ENCODE peak calls at places on chromosomes 12 and 14, in five cellular contexts. Z is CD4-positive, alpha-beta T cell; A is activated naive CD4-positive, alpha-beta T cell; U is GM12892; G is AG09309. S is an unnamed sample.

GRCh38 chr14:59261334-59261733 is 72.9 kb downstream of the DAAM1 start:
- DNase-seq in U (no peak), Z (no peak), G (no peak), A (no peak), S (no peak)

GRCh38 chr12:95994476-95994875 is 1.7 kb downstream of the HAL start:
- DNase-seq in Z (no peak), A (no peak), G (no peak), U (no peak), S (no peak)

GRCh38 chr12:92030618-92031017 is 115.0 kb downstream of the BTG1 start:
- DNase-seq in A (no peak), Z (peak), U (no peak), G (no peak), S (no peak)

GRCh38 chr12:94149781-94150482 is 1.6 kb downstream of the PLXNC1 start:
- DNase-seq in U (peak), Z (no peak), G (no peak), A (no peak), S (no peak)

GRCh38 chr12:105948331-105948730 is 190.4 kb downstream of the NUAK1 start:
- DNase-seq in Z (no peak), A (no peak), U (no peak), G (peak), S (no peak)

GRCh38 chr12:108948369-108948768 is 68.5 kb downstream of the DAO start:
- DNase-seq in Z (no peak), U (no peak), A (no peak), G (no peak), S (no peak)

GRCh38 chr14:105314287-105315185 is at the start of gene PACS2:
- DNase-seq in Z (peak), A (no peak), U (peak), G (peak), S (peak)

GRCh38 chr14:30427401-30427800 is 131.6 kb upstream of the G2E3 start:
- DNase-seq in A (no peak), U (no peak), G (no peak), Z (no peak), S (no peak)

GRCh38 chr12:52533686-52534470 is 13.7 kb upstream of the KRT5 start:
- DNase-seq in A (no peak), G (no peak), U (no peak), Z (no peak), S (no peak)

GRCh38 chr14:76964695-76965094 is 63.8 kb downstream of the IRF2BPL start:
- DNase-seq in Z (no peak), A (no peak), G (no peak), U (no peak), S (no peak)

GRCh38 chr14:92135269-92135668 is 13.5 kb downstream of the CPSF2 start:
- DNase-seq in Z (no peak), U (no peak), G (no peak), A (no peak), S (no peak)

GRCh38 chr12:108312073-108312884 is 26.8 kb downstream of the CMKLR1 start:
- DNase-seq in G (no peak), A (no peak), Z (no peak), U (no peak), S (no peak)

GRCh38 chr12:31019561-31020308 is 53.9 kb upstream of the DDX11 start:
- DNase-seq in Z (no peak), U (no peak), A (no peak), G (no peak), S (no peak)

GRCh38 chr14:69951263-69951662 is 72.0 kb downstream of the SMOC1 start:
- DNase-seq in U (no peak), G (no peak), A (no peak), Z (no peak), S (no peak)

GRCh38 chr14:93044116-93044515 is 71.6 kb downstream of the ITPK1 start:
- DNase-seq in Z (no peak), G (no peak), U (no peak), A (no peak), S (no peak)

GRCh38 chr12:26633591-26634210 is 199.3 kb downstream of the ITPR2 start:
- DNase-seq in A (no peak), Z (no peak), U (no peak), G (peak), S (no peak)

GRCh38 chr12:113202300-113203075 is 17.0 kb downstream of the RITA1 start:
- DNase-seq in G (no peak), A (no peak), U (no peak), Z (no peak), S (no peak)

GRCh38 chr12:52650520-52651081 is 1.4 kb downstream of the KRT2 start:
- DNase-seq in G (peak), U (no peak), A (no peak), Z (no peak), S (no peak)

GRCh38 chr12:78470354-78471195 is 394.0 kb upstream of the SYT1 start:
- DNase-seq in U (no peak), G (peak), Z (no peak), A (no peak), S (no peak)

GRCh38 chr12:17215754-17216153 is 609.8 kb upstream of the LMO3 start:
- DNase-seq in Z (no peak), G (no peak), A (no peak), U (no peak), S (no peak)

GRCh38 chr14:36070056-36071043 is 106.2 kb downstream of the PTCSC3 start:
- DNase-seq in Z (no peak), A (no peak), G (peak), U (no peak), S (peak)

S was measured in 8988T.